ENCODE peak calls at places on chromosomes 7 and 10, in eight cellular contexts. One of them, this sample, is unnamed. For H3K4me1 and H3K36me3, the result is how much of the 10 kb centered on the place peaks cover.

GRCh38 chr7:134366481-134366880 is 49.8 kb upstream of the SLC35B4 start:
- DNase-seq in Caco-2: no peak
- DNase-seq in gastrocnemius medialis: no peak
- DNase-seq in cardiac muscle cell: no peak
- DNase-seq in psoas muscle: no peak
- DNase-seq in lung: no peak
- DNase-seq in left lung: no peak
- DNase-seq in prostate gland: no peak
- DNase-seq in this sample: peak

GRCh38 chr7:132291446-132291845 is 284.8 kb downstream of the PLXNA4 start:
- DNase-seq in gastrocnemius medialis: no peak
- DNase-seq in cardiac muscle cell: no peak
- DNase-seq in lung: no peak
- DNase-seq in prostate gland: no peak
- DNase-seq in left lung: no peak
- DNase-seq in psoas muscle: no peak
- DNase-seq in Caco-2: peak
- DNase-seq in this sample: no peak

GRCh38 chr7:140062118-140062527 is 628 bp downstream of the PARP12 start:
- DNase-seq in Caco-2: no peak
- DNase-seq in left lung: no peak
- DNase-seq in lung: peak
- DNase-seq in cardiac muscle cell: no peak
- DNase-seq in prostate gland: no peak
- DNase-seq in psoas muscle: peak
- DNase-seq in gastrocnemius medialis: no peak
- DNase-seq in this sample: peak

GRCh38 chr10:79245539-79246208 is 101.6 kb upstream of the PPIF start:
- DNase-seq in gastrocnemius medialis: no peak
- DNase-seq in left lung: no peak
- DNase-seq in lung: no peak
- DNase-seq in cardiac muscle cell: no peak
- DNase-seq in Caco-2: no peak
- DNase-seq in prostate gland: no peak
- DNase-seq in psoas muscle: no peak
- DNase-seq in this sample: no peak

GRCh38 chr7:112572669-112573301 is 92.0 kb downstream of the LSMEM1 start:
- DNase-seq in cardiac muscle cell: no peak
- DNase-seq in gastrocnemius medialis: no peak
- DNase-seq in lung: no peak
- DNase-seq in psoas muscle: no peak
- DNase-seq in left lung: no peak
- DNase-seq in Caco-2: no peak
- DNase-seq in prostate gland: peak
- DNase-seq in this sample: peak

GRCh38 chr10:77226020-77226419 is 411.6 kb downstream of the KCNMA1 start:
- DNase-seq in gastrocnemius medialis: no peak
- DNase-seq in Caco-2: no peak
- DNase-seq in psoas muscle: no peak
- DNase-seq in lung: no peak
- DNase-seq in left lung: no peak
- DNase-seq in cardiac muscle cell: no peak
- DNase-seq in prostate gland: no peak
- DNase-seq in this sample: no peak

GRCh38 chr10:103238506-103239252 is 7.0 kb upstream of the RPEL1 start:
- DNase-seq in cardiac muscle cell: peak
- DNase-seq in psoas muscle: no peak
- DNase-seq in gastrocnemius medialis: no peak
- DNase-seq in left lung: no peak
- DNase-seq in prostate gland: no peak
- DNase-seq in Caco-2: peak
- DNase-seq in lung: peak
- DNase-seq in this sample: peak

GRCh38 chr10:11395581-11396310 is 215.7 kb downstream of the USP6NL start:
- DNase-seq in gastrocnemius medialis: no peak
- DNase-seq in psoas muscle: no peak
- DNase-seq in left lung: no peak
- DNase-seq in lung: no peak
- DNase-seq in prostate gland: no peak
- DNase-seq in cardiac muscle cell: no peak
- DNase-seq in Caco-2: no peak
- DNase-seq in this sample: no peak

GRCh38 chr7:116952640-116953371 is 495 bp upstream of the ST7 start:
- DNase-seq in left lung: peak
- DNase-seq in psoas muscle: peak
- DNase-seq in Caco-2: peak
- DNase-seq in gastrocnemius medialis: peak
- DNase-seq in lung: peak
- DNase-seq in prostate gland: peak
- DNase-seq in cardiac muscle cell: peak
- DNase-seq in this sample: peak

GRCh38 chr7:151426486-151426905 is 13.4 kb downstream of the CRYGN start:
- DNase-seq in lung: peak
- DNase-seq in prostate gland: peak
- DNase-seq in Caco-2: no peak
- DNase-seq in gastrocnemius medialis: peak
- DNase-seq in left lung: peak
- DNase-seq in psoas muscle: peak
- DNase-seq in cardiac muscle cell: no peak
- DNase-seq in this sample: no peak

GRCh38 chr10:128050117-128050516 is 76.1 kb downstream of the MKI67 start:
- DNase-seq in left lung: peak
- DNase-seq in lung: no peak
- DNase-seq in prostate gland: no peak
- DNase-seq in Caco-2: no peak
- DNase-seq in psoas muscle: no peak
- DNase-seq in cardiac muscle cell: no peak
- DNase-seq in gastrocnemius medialis: no peak
- DNase-seq in this sample: no peak

GRCh38 chr7:105315357-105315756 is 73.4 kb downstream of the SRPK2 start:
- DNase-seq in left lung: no peak
- DNase-seq in gastrocnemius medialis: no peak
- DNase-seq in Caco-2: no peak
- DNase-seq in cardiac muscle cell: no peak
- DNase-seq in psoas muscle: no peak
- DNase-seq in lung: no peak
- DNase-seq in prostate gland: no peak
- DNase-seq in this sample: no peak

GRCh38 chr10:86361134-86362128 is 5.2 kb downstream of the GRID1 start:
- DNase-seq in lung: no peak
- DNase-seq in gastrocnemius medialis: no peak
- DNase-seq in psoas muscle: no peak
- DNase-seq in prostate gland: no peak
- DNase-seq in left lung: peak
- DNase-seq in Caco-2: peak
- DNase-seq in cardiac muscle cell: peak
- DNase-seq in this sample: no peak

GRCh38 chr10:126387041-126387908 is 1.0 kb downstream of the ADAM12 start:
- DNase-seq in gastrocnemius medialis: no peak
- DNase-seq in lung: peak
- DNase-seq in left lung: peak
- DNase-seq in Caco-2: peak
- DNase-seq in prostate gland: peak
- DNase-seq in psoas muscle: peak
- DNase-seq in cardiac muscle cell: peak
- DNase-seq in this sample: peak

GRCh38 chr10:51832652-51833383 is 133.4 kb upstream of the CSTF2T start:
- DNase-seq in lung: no peak
- DNase-seq in psoas muscle: no peak
- DNase-seq in gastrocnemius medialis: no peak
- DNase-seq in prostate gland: no peak
- DNase-seq in Caco-2: no peak
- DNase-seq in left lung: no peak
- DNase-seq in cardiac muscle cell: no peak
- DNase-seq in this sample: no peak

GRCh38 chr10:104321226-104321625 is 17.0 kb downstream of the ITPRIP start:
- DNase-seq in psoas muscle: no peak
- DNase-seq in prostate gland: no peak
- DNase-seq in lung: no peak
- DNase-seq in cardiac muscle cell: no peak
- DNase-seq in Caco-2: no peak
- DNase-seq in gastrocnemius medialis: no peak
- DNase-seq in left lung: peak
- DNase-seq in this sample: no peak

GRCh38 chr7:89182116-89182515 is 386.6 kb upstream of the TEX47 start:
- DNase-seq in Caco-2: no peak
- DNase-seq in prostate gland: no peak
- DNase-seq in lung: no peak
- DNase-seq in cardiac muscle cell: no peak
- DNase-seq in left lung: no peak
- DNase-seq in gastrocnemius medialis: no peak
- DNase-seq in psoas muscle: no peak
- DNase-seq in this sample: no peak

GRCh38 chr10:31134303-31134928 is 102.8 kb upstream of the ZNF438 start:
- DNase-seq in prostate gland: no peak
- DNase-seq in gastrocnemius medialis: no peak
- DNase-seq in left lung: no peak
- DNase-seq in cardiac muscle cell: peak
- DNase-seq in psoas muscle: no peak
- DNase-seq in lung: peak
- DNase-seq in Caco-2: peak
- DNase-seq in this sample: no peak

GRCh38 chr7:39733881-39734571 is 110.7 kb downstream of the RALA start:
- DNase-seq in psoas muscle: no peak
- DNase-seq in lung: no peak
- DNase-seq in prostate gland: no peak
- DNase-seq in gastrocnemius medialis: no peak
- DNase-seq in left lung: no peak
- DNase-seq in cardiac muscle cell: no peak
- DNase-seq in Caco-2: peak
- DNase-seq in this sample: peak

GRCh38 chr7:77940647-77941046 is 142.1 kb downstream of the PHTF2 start:
- DNase-seq in left lung: no peak
- DNase-seq in psoas muscle: no peak
- DNase-seq in gastrocnemius medialis: no peak
- DNase-seq in cardiac muscle cell: peak
- DNase-seq in prostate gland: peak
- DNase-seq in lung: no peak
- DNase-seq in Caco-2: peak
- DNase-seq in this sample: peak

GRCh38 chr7:27972272-27972671 is 208.3 kb downstream of the JAZF1 start:
- DNase-seq in left lung: no peak
- DNase-seq in cardiac muscle cell: no peak
- DNase-seq in lung: no peak
- DNase-seq in gastrocnemius medialis: no peak
- DNase-seq in Caco-2: no peak
- DNase-seq in prostate gland: no peak
- DNase-seq in psoas muscle: no peak
- DNase-seq in this sample: peak

GRCh38 chr7:257647-257992 is 32.4 kb upstream of the FOXL3 start:
- DNase-seq in psoas muscle: no peak
- DNase-seq in cardiac muscle cell: no peak
- DNase-seq in lung: no peak
- DNase-seq in prostate gland: no peak
- DNase-seq in Caco-2: no peak
- DNase-seq in gastrocnemius medialis: no peak
- DNase-seq in left lung: no peak
- DNase-seq in this sample: no peak

GRCh38 chr10:89214766-89215165 is 7.6 kb upstream of the CH25H start:
- DNase-seq in Caco-2: no peak
- DNase-seq in cardiac muscle cell: no peak
- DNase-seq in gastrocnemius medialis: no peak
- DNase-seq in lung: no peak
- DNase-seq in psoas muscle: no peak
- DNase-seq in prostate gland: no peak
- DNase-seq in left lung: no peak
- DNase-seq in this sample: no peak

GRCh38 chr7:145978769-145979168 is 137.8 kb upstream of the CNTNAP2 start:
- DNase-seq in lung: no peak
- DNase-seq in prostate gland: no peak
- DNase-seq in left lung: no peak
- DNase-seq in psoas muscle: no peak
- DNase-seq in Caco-2: no peak
- DNase-seq in gastrocnemius medialis: no peak
- DNase-seq in cardiac muscle cell: no peak
- DNase-seq in this sample: no peak

GRCh38 chr10:17234541-17234940 is 6.5 kb downstream of the VIM start:
- DNase-seq in gastrocnemius medialis: no peak
- DNase-seq in cardiac muscle cell: no peak
- DNase-seq in Caco-2: no peak
- DNase-seq in lung: no peak
- DNase-seq in prostate gland: no peak
- DNase-seq in psoas muscle: no peak
- DNase-seq in left lung: no peak
- DNase-seq in this sample: no peak
- H3K4me1 ChIP-seq in gastrocnemius medialis: under half
- H3K4me1 ChIP-seq in cardiac muscle cell: under half
- H3K4me1 ChIP-seq in Caco-2: under half
- H3K4me1 ChIP-seq in lung: under half
- H3K4me1 ChIP-seq in prostate gland: under half
- H3K4me1 ChIP-seq in psoas muscle: under half
- H3K4me1 ChIP-seq in left lung: under half
- H3K4me1 ChIP-seq in this sample: under half

DNA sequence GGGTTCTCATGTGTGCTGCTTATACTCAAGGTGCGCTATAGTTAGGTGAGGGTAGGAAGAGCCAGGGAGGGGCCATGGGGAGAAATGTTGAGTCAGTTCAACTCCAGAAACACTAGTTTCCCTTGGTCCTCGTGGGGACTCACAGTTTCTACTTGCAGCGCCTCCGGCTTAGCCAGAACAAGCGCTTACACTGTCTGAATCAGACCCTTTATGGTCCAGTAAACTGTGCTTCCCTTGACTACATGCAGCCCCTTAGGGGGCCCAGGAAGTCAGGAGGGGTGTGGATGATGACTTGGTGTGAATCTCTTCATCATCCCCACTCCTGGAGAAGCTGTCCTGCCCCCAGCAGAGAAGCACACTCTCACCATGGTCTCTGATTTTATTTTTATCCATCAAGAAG is 62.4 kb upstream of the LRRC4 start:
- DNase-seq in gastrocnemius medialis: no peak
- DNase-seq in psoas muscle: no peak
- DNase-seq in Caco-2: no peak
- DNase-seq in lung: no peak
- DNase-seq in left lung: no peak
- DNase-seq in prostate gland: no peak
- DNase-seq in cardiac muscle cell: no peak
- DNase-seq in this sample: no peak
- H3K36me3 ChIP-seq in gastrocnemius medialis: under half
- H3K36me3 ChIP-seq in psoas muscle: under half
- H3K36me3 ChIP-seq in Caco-2: under half
- H3K36me3 ChIP-seq in lung: under half
- H3K36me3 ChIP-seq in left lung: under half
- H3K36me3 ChIP-seq in prostate gland: under half
- H3K36me3 ChIP-seq in cardiac muscle cell: under half
- H3K36me3 ChIP-seq in this sample: under half

GRCh38 chr7:158238616-158239289 is 348.9 kb downstream of the PTPRN2 start:
- DNase-seq in cardiac muscle cell: no peak
- DNase-seq in left lung: no peak
- DNase-seq in prostate gland: no peak
- DNase-seq in psoas muscle: no peak
- DNase-seq in Caco-2: no peak
- DNase-seq in gastrocnemius medialis: no peak
- DNase-seq in lung: no peak
- DNase-seq in this sample: no peak
- H3K4me3 ChIP-seq in cardiac muscle cell: no peak
- H3K4me3 ChIP-seq in left lung: no peak
- H3K4me3 ChIP-seq in prostate gland: no peak
- H3K4me3 ChIP-seq in psoas muscle: no peak
- H3K4me3 ChIP-seq in Caco-2: no peak
- H3K4me3 ChIP-seq in gastrocnemius medialis: peak
- H3K4me3 ChIP-seq in lung: no peak
- H3K4me3 ChIP-seq in this sample: no peak

DNA sequence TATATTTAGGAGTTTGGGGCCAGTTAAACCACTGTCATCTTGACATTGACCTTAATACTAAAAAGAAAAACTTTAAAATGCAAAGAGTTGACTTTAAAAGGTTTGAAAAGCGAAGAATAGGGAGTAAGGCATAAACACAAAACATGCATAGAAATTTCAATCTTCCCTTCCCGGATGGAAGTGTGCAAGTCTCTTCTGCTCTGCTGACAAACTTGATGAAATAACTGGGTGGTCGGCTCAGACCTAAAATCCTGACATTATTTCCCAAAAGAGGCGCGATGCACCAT is 3.4 kb upstream of the SPAG6 start:
- DNase-seq in prostate gland: no peak
- DNase-seq in psoas muscle: no peak
- DNase-seq in left lung: no peak
- DNase-seq in lung: no peak
- DNase-seq in Caco-2: no peak
- DNase-seq in gastrocnemius medialis: no peak
- DNase-seq in cardiac muscle cell: no peak
- DNase-seq in this sample: no peak
- H3K4me1 ChIP-seq in prostate gland: under half
- H3K4me1 ChIP-seq in psoas muscle: under half
- H3K4me1 ChIP-seq in left lung: under half
- H3K4me1 ChIP-seq in lung: under half
- H3K4me1 ChIP-seq in Caco-2: under half
- H3K4me1 ChIP-seq in gastrocnemius medialis: under half
- H3K4me1 ChIP-seq in cardiac muscle cell: under half
- H3K4me1 ChIP-seq in this sample: under half

This sample was measured in small intestine.